ENCODE peak calls at places on chromosomes 7 and 10, in eight cellular contexts. One of them, this sample, is unnamed.

GRCh38 chr7:129343099-129343700 is 91.0 kb upstream of the STRIP2 start:
- DNase-seq in H1: no peak
- DNase-seq in Caco-2: no peak
- DNase-seq in gastrocnemius medialis: peak; percentile 7
- DNase-seq in CD8-positive, alpha-beta memory T cell: peak; percentile 18
- DNase-seq in astrocyte of the spinal cord: peak; percentile 61
- DNase-seq in NT2/D1: no peak
- DNase-seq in transverse colon: no peak
- DNase-seq in this sample: peak; percentile 50

GRCh38 chr10:90328896-90329295 is 528.9 kb downstream of the HTR7 start:
- DNase-seq in H1: no peak
- DNase-seq in Caco-2: no peak
- DNase-seq in gastrocnemius medialis: no peak
- DNase-seq in CD8-positive, alpha-beta memory T cell: no peak
- DNase-seq in astrocyte of the spinal cord: no peak
- DNase-seq in NT2/D1: no peak
- DNase-seq in transverse colon: no peak
- DNase-seq in this sample: no peak

GRCh38 chr10:13091816-13092215 is 8.1 kb upstream of the OPTN start:
- DNase-seq in H1: no peak
- DNase-seq in Caco-2: no peak
- DNase-seq in gastrocnemius medialis: no peak
- DNase-seq in CD8-positive, alpha-beta memory T cell: no peak
- DNase-seq in astrocyte of the spinal cord: no peak
- DNase-seq in NT2/D1: no peak
- DNase-seq in transverse colon: no peak
- DNase-seq in this sample: no peak

GRCh38 chr10:43201545-43202131 is 63.4 kb downstream of the CSGALNACT2 start:
- DNase-seq in H1: peak; percentile 43
- DNase-seq in Caco-2: peak; percentile 35
- DNase-seq in gastrocnemius medialis: no peak
- DNase-seq in CD8-positive, alpha-beta memory T cell: no peak
- DNase-seq in astrocyte of the spinal cord: no peak
- DNase-seq in NT2/D1: no peak
- DNase-seq in transverse colon: no peak
- DNase-seq in this sample: no peak

GRCh38 chr7:43565786-43566185 is 17.1 kb upstream of the STK17A start:
- DNase-seq in H1: no peak
- DNase-seq in Caco-2: no peak
- DNase-seq in gastrocnemius medialis: no peak
- DNase-seq in CD8-positive, alpha-beta memory T cell: no peak
- DNase-seq in astrocyte of the spinal cord: peak; percentile 29
- DNase-seq in NT2/D1: no peak
- DNase-seq in transverse colon: no peak
- DNase-seq in this sample: no peak

GRCh38 chr7:135939268-135939667 is 37.9 kb downstream of the MTPN start:
- DNase-seq in H1: no peak
- DNase-seq in Caco-2: no peak
- DNase-seq in gastrocnemius medialis: no peak
- DNase-seq in CD8-positive, alpha-beta memory T cell: no peak
- DNase-seq in astrocyte of the spinal cord: no peak
- DNase-seq in NT2/D1: no peak
- DNase-seq in transverse colon: no peak
- DNase-seq in this sample: no peak

GRCh38 chr7:116952640-116953371 is 495 bp upstream of the ST7 start:
- DNase-seq in H1: peak; percentile 67
- DNase-seq in Caco-2: peak; percentile 81
- DNase-seq in gastrocnemius medialis: peak; percentile 32
- DNase-seq in CD8-positive, alpha-beta memory T cell: no peak
- DNase-seq in astrocyte of the spinal cord: peak; percentile 50
- DNase-seq in NT2/D1: no peak
- DNase-seq in transverse colon: peak; percentile 13
- DNase-seq in this sample: no peak

GRCh38 chr10:22631646-22632278 is 82.6 kb downstream of the PIP4K2A start:
- DNase-seq in H1: no peak
- DNase-seq in Caco-2: no peak
- DNase-seq in gastrocnemius medialis: no peak
- DNase-seq in CD8-positive, alpha-beta memory T cell: no peak
- DNase-seq in astrocyte of the spinal cord: peak; percentile 50
- DNase-seq in NT2/D1: no peak
- DNase-seq in transverse colon: no peak
- DNase-seq in this sample: no peak

GRCh38 chr10:86139066-86139657 is 227.4 kb downstream of the GRID1 start:
- DNase-seq in H1: peak; percentile 84
- DNase-seq in Caco-2: no peak
- DNase-seq in gastrocnemius medialis: no peak
- DNase-seq in CD8-positive, alpha-beta memory T cell: no peak
- DNase-seq in astrocyte of the spinal cord: no peak
- DNase-seq in NT2/D1: no peak
- DNase-seq in transverse colon: no peak
- DNase-seq in this sample: no peak

GRCh38 chr10:77332256-77332655 is 305.4 kb downstream of the KCNMA1 start:
- DNase-seq in H1: no peak
- DNase-seq in Caco-2: no peak
- DNase-seq in gastrocnemius medialis: no peak
- DNase-seq in CD8-positive, alpha-beta memory T cell: no peak
- DNase-seq in astrocyte of the spinal cord: no peak
- DNase-seq in NT2/D1: no peak
- DNase-seq in transverse colon: no peak
- DNase-seq in this sample: no peak

GRCh38 chr7:2937701-2938513 is 93.8 kb upstream of the GNA12 start:
- DNase-seq in H1: no peak
- DNase-seq in Caco-2: peak; percentile 27
- DNase-seq in gastrocnemius medialis: no peak
- DNase-seq in CD8-positive, alpha-beta memory T cell: no peak
- DNase-seq in astrocyte of the spinal cord: no peak
- DNase-seq in NT2/D1: no peak
- DNase-seq in transverse colon: no peak
- DNase-seq in this sample: no peak

GRCh38 chr7:75967573-75967997 is 26.8 kb downstream of the TMEM120A start:
- DNase-seq in H1: no peak
- DNase-seq in Caco-2: no peak
- DNase-seq in gastrocnemius medialis: no peak
- DNase-seq in CD8-positive, alpha-beta memory T cell: no peak
- DNase-seq in astrocyte of the spinal cord: no peak
- DNase-seq in NT2/D1: no peak
- DNase-seq in transverse colon: no peak
- DNase-seq in this sample: no peak

GRCh38 chr7:75969704-75970498 is 24.5 kb downstream of the TMEM120A start:
- DNase-seq in H1: no peak
- DNase-seq in Caco-2: no peak
- DNase-seq in gastrocnemius medialis: peak; percentile 63
- DNase-seq in CD8-positive, alpha-beta memory T cell: no peak
- DNase-seq in astrocyte of the spinal cord: no peak
- DNase-seq in NT2/D1: no peak
- DNase-seq in transverse colon: no peak
- DNase-seq in this sample: no peak

GRCh38 chr7:75968012-75968411 is 26.4 kb downstream of the TMEM120A start:
- DNase-seq in H1: no peak
- DNase-seq in Caco-2: no peak
- DNase-seq in gastrocnemius medialis: no peak
- DNase-seq in CD8-positive, alpha-beta memory T cell: no peak
- DNase-seq in astrocyte of the spinal cord: no peak
- DNase-seq in NT2/D1: no peak
- DNase-seq in transverse colon: no peak
- DNase-seq in this sample: no peak

GRCh38 chr7:75969182-75969581 is 25.2 kb downstream of the TMEM120A start:
- DNase-seq in H1: no peak
- DNase-seq in Caco-2: no peak
- DNase-seq in gastrocnemius medialis: peak; percentile 87
- DNase-seq in CD8-positive, alpha-beta memory T cell: no peak
- DNase-seq in astrocyte of the spinal cord: no peak
- DNase-seq in NT2/D1: no peak
- DNase-seq in transverse colon: no peak
- DNase-seq in this sample: no peak

DNA sequence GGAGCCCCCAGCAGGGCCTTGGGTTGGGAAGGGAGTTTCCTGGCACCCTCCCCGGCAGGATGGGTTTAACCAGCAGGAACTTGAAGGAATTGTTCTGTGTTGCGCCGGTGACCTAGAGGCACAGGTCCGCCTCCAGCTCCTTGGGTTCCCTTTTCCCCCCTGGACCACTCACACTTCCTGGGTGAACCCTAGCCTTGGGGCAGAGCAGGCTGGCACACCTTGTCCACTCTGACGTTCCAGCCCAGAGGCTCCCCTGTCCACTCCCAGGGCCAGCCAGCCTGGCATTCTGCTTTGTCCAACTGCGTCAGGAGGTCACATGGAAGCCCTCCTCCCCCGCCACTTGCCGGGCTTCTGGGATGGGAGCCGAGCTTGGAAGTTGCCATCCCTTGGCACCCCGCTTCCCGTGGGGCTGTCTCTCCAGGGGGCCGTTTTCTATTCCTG is 25.8 kb downstream of the TMEM120A start:
- DNase-seq in H1: no peak
- DNase-seq in Caco-2: no peak
- DNase-seq in gastrocnemius medialis: peak; percentile 58
- DNase-seq in CD8-positive, alpha-beta memory T cell: no peak
- DNase-seq in astrocyte of the spinal cord: no peak
- DNase-seq in NT2/D1: no peak
- DNase-seq in transverse colon: no peak
- DNase-seq in this sample: no peak
- H3K4me3 ChIP-seq in H1: no peak overlapping the region
- H3K4me3 ChIP-seq in Caco-2: no peak overlapping the region
- H3K4me3 ChIP-seq in gastrocnemius medialis: no peak overlapping the region
- H3K4me3 ChIP-seq in CD8-positive, alpha-beta memory T cell: no peak overlapping the region
- H3K4me3 ChIP-seq in astrocyte of the spinal cord: no peak overlapping the region
- H3K4me3 ChIP-seq in NT2/D1: no peak overlapping the region
- H3K4me3 ChIP-seq in transverse colon: no peak overlapping the region
- H3K4me3 ChIP-seq in this sample: no peak overlapping the region

GRCh38 chr7:21603972-21604749 is 61.3 kb downstream of the DNAH11 start:
- DNase-seq in H1: no peak
- DNase-seq in Caco-2: no peak
- DNase-seq in gastrocnemius medialis: no peak
- DNase-seq in CD8-positive, alpha-beta memory T cell: no peak
- DNase-seq in astrocyte of the spinal cord: no peak
- DNase-seq in NT2/D1: no peak
- DNase-seq in transverse colon: no peak
- DNase-seq in this sample: no peak
- H3K4me3 ChIP-seq in H1: no peak overlapping the region
- H3K4me3 ChIP-seq in Caco-2: no peak overlapping the region
- H3K4me3 ChIP-seq in gastrocnemius medialis: no peak overlapping the region
- H3K4me3 ChIP-seq in CD8-positive, alpha-beta memory T cell: no peak overlapping the region
- H3K4me3 ChIP-seq in astrocyte of the spinal cord: no peak overlapping the region
- H3K4me3 ChIP-seq in NT2/D1: no peak overlapping the region
- H3K4me3 ChIP-seq in transverse colon: no peak overlapping the region
- H3K4me3 ChIP-seq in this sample: no peak overlapping the region

GRCh38 chr7:70828366-70828765 is 303.6 kb upstream of the GALNT17 start:
- DNase-seq in H1: no peak
- DNase-seq in Caco-2: no peak
- DNase-seq in gastrocnemius medialis: no peak
- DNase-seq in CD8-positive, alpha-beta memory T cell: no peak
- DNase-seq in astrocyte of the spinal cord: no peak
- DNase-seq in NT2/D1: no peak
- DNase-seq in transverse colon: no peak
- DNase-seq in this sample: no peak

GRCh38 chr7:70830426-70830825 is 301.5 kb upstream of the GALNT17 start:
- DNase-seq in H1: no peak
- DNase-seq in Caco-2: no peak
- DNase-seq in gastrocnemius medialis: no peak
- DNase-seq in CD8-positive, alpha-beta memory T cell: no peak
- DNase-seq in astrocyte of the spinal cord: no peak
- DNase-seq in NT2/D1: no peak
- DNase-seq in transverse colon: no peak
- DNase-seq in this sample: no peak

GRCh38 chr7:70833726-70834125 is 298.2 kb upstream of the GALNT17 start:
- DNase-seq in H1: no peak
- DNase-seq in Caco-2: no peak
- DNase-seq in gastrocnemius medialis: no peak
- DNase-seq in CD8-positive, alpha-beta memory T cell: no peak
- DNase-seq in astrocyte of the spinal cord: peak; percentile 83
- DNase-seq in NT2/D1: no peak
- DNase-seq in transverse colon: no peak
- DNase-seq in this sample: no peak

GRCh38 chr7:70830060-70830395 is 301.9 kb upstream of the GALNT17 start:
- DNase-seq in H1: no peak
- DNase-seq in Caco-2: no peak
- DNase-seq in gastrocnemius medialis: no peak
- DNase-seq in CD8-positive, alpha-beta memory T cell: no peak
- DNase-seq in astrocyte of the spinal cord: no peak
- DNase-seq in NT2/D1: no peak
- DNase-seq in transverse colon: no peak
- DNase-seq in this sample: no peak

DNA sequence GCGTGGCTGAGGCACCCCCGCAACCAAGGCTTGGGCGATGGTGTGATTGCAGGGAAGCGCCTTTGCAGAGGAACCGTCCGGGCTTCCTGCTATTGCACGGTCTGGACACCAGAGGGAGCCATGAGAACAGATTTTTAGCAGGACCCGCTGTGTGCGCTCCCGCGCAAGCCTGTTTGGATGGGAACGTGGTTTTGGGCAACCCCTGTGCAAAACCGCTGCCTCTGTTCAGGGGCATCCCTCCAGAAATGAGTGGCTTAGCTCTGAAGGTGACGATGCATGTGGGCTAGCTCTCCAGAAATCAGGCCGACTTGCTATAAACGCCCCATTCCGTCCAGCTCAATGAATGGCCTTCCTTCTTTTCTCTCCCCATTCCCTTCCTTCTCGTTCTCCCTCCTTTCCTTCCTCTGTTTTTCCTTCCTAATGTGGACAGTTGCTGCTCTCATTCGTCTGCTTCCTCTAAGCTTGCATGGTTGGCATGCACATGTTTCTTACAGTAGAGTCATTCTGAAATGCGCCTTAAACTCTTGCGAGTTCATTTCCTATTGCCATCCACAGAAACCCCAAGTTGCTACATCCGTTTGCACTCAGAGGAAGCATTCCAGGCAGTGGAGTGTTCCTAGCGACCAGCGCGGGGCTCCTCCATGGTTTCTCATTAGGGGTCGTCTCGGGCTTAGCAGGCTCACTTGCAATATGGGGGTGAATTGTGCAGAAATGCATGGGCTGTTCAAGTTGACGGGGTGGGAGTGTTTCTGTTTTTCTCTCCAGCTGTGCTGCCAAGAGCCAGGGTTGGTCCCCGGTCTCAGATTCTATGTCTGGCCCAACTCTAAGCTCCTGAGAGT is 302.5 kb upstream of the GALNT17 start:
- DNase-seq in H1: peak; percentile 93
- DNase-seq in Caco-2: peak; percentile 72
- DNase-seq in gastrocnemius medialis: peak; percentile 28
- DNase-seq in CD8-positive, alpha-beta memory T cell: peak; percentile 17
- DNase-seq in astrocyte of the spinal cord: peak; percentile 50
- DNase-seq in NT2/D1: peak; percentile 79
- DNase-seq in transverse colon: peak; percentile 60
- DNase-seq in this sample: peak; percentile 38
- H3K4me3 ChIP-seq in H1: no peak overlapping the region
- H3K4me3 ChIP-seq in Caco-2: no peak overlapping the region
- H3K4me3 ChIP-seq in gastrocnemius medialis: no peak overlapping the region
- H3K4me3 ChIP-seq in CD8-positive, alpha-beta memory T cell: no peak overlapping the region
- H3K4me3 ChIP-seq in astrocyte of the spinal cord: peak overlapping the region; percentile 27
- H3K4me3 ChIP-seq in NT2/D1: no peak overlapping the region
- H3K4me3 ChIP-seq in transverse colon: no peak overlapping the region
- H3K4me3 ChIP-seq in this sample: peak overlapping the region; percentile 37

DNA sequence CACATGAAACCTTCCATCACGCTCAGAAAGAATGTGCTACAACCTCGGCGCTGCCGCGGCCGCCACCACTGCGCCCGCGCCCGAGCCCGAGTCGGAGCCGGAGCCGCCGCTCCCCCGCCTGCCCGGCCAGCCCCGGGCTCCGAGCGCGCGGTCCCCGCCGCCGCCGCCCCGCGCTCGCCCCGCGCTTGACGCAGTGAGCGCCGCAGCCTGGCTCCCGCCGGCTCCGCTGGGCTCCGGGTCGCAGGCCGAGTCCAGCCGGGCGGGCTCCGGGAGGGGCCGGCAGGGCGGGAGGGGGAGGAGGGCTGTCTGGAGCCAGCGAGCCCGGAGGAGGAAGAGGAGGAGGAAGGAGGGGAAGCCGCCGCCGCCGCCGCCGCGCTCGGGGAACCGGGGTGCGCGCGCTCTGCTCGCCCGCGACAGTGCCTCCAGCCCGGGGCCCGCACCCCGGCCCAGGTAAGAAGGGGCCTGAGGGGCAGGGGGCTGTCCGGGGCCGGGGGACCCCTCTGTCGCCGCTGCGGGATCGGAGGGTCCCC is 4.3 kb upstream of the ELFN1 start:
- DNase-seq in H1: peak; percentile 77
- DNase-seq in Caco-2: peak; percentile 31
- DNase-seq in gastrocnemius medialis: no peak
- DNase-seq in CD8-positive, alpha-beta memory T cell: no peak
- DNase-seq in astrocyte of the spinal cord: no peak
- DNase-seq in NT2/D1: no peak
- DNase-seq in transverse colon: no peak
- DNase-seq in this sample: no peak
- H3K4me3 ChIP-seq in H1: peak overlapping the region; percentile 24
- H3K4me3 ChIP-seq in Caco-2: peak overlapping the region; percentile 12
- H3K4me3 ChIP-seq in gastrocnemius medialis: peak overlapping the region; percentile 58
- H3K4me3 ChIP-seq in CD8-positive, alpha-beta memory T cell: no peak overlapping the region
- H3K4me3 ChIP-seq in astrocyte of the spinal cord: peak overlapping the region; percentile 13
- H3K4me3 ChIP-seq in NT2/D1: peak overlapping the region; percentile 8
- H3K4me3 ChIP-seq in transverse colon: peak overlapping the region; percentile 37
- H3K4me3 ChIP-seq in this sample: no peak overlapping the region

This sample was measured in Jurkat, Clone E6-1.